ENCODE peak calls at places on chromosomes 5 and 9, in five cellular contexts. One of them, this sample, is unnamed.
A peak's percentile ranks its signal among the peaks of the same experiment; 100 is the strongest.

GRCh38 chr9:110575169-110575568 is 4.4 kb downstream of the SVEP1 start:
- DNase-seq in CD8-positive, alpha-beta T cell: no peak
- DNase-seq in right atrium auricular region: peak; percentile 63
- DNase-seq in adrenal gland: no peak
- DNase-seq in cardiac muscle cell: no peak
- DNase-seq in this sample: no peak

GRCh38 chr9:76608562-76609254 is 149.7 kb downstream of the GCNT1 start:
- DNase-seq in CD8-positive, alpha-beta T cell: no peak
- DNase-seq in right atrium auricular region: no peak
- DNase-seq in adrenal gland: no peak
- DNase-seq in cardiac muscle cell: no peak
- DNase-seq in this sample: no peak

GRCh38 chr5:167524941-167525485 is 766.4 kb upstream of the WWC1 start:
- DNase-seq in cardiac muscle cell: no peak
- DNase-seq in right atrium auricular region: no peak
- DNase-seq in CD8-positive, alpha-beta T cell: no peak
- DNase-seq in adrenal gland: no peak
- DNase-seq in this sample: no peak

GRCh38 chr5:14204785-14205321 is 61.7 kb downstream of the TRIO start:
- DNase-seq in cardiac muscle cell: no peak
- DNase-seq in adrenal gland: peak; percentile 66
- DNase-seq in CD8-positive, alpha-beta T cell: no peak
- DNase-seq in right atrium auricular region: peak; percentile 77
- DNase-seq in this sample: no peak

GRCh38 chr9:78601957-78602565 is 305.1 kb downstream of the PSAT1 start:
- DNase-seq in cardiac muscle cell: peak; percentile 43
- DNase-seq in right atrium auricular region: no peak
- DNase-seq in adrenal gland: peak; percentile 47
- DNase-seq in CD8-positive, alpha-beta T cell: no peak
- DNase-seq in this sample: no peak

GRCh38 chr5:142568271-142568995 is 117.5 kb downstream of the FGF1 start:
- DNase-seq in adrenal gland: peak; percentile 54
- DNase-seq in right atrium auricular region: no peak
- DNase-seq in cardiac muscle cell: no peak
- DNase-seq in CD8-positive, alpha-beta T cell: no peak
- DNase-seq in this sample: no peak

GRCh38 chr5:73901045-73901444 is 275.0 kb downstream of the ARHGEF28 start:
- DNase-seq in CD8-positive, alpha-beta T cell: no peak
- DNase-seq in right atrium auricular region: no peak
- DNase-seq in adrenal gland: peak; percentile 71
- DNase-seq in cardiac muscle cell: no peak
- DNase-seq in this sample: no peak

GRCh38 chr9:91943876-91944470 is 6.1 kb downstream of the ROR2 start:
- DNase-seq in right atrium auricular region: no peak
- DNase-seq in cardiac muscle cell: no peak
- DNase-seq in adrenal gland: no peak
- DNase-seq in CD8-positive, alpha-beta T cell: no peak
- DNase-seq in this sample: no peak

GRCh38 chr9:115034801-115035200 is 83.2 kb downstream of the TNC start:
- DNase-seq in CD8-positive, alpha-beta T cell: no peak
- DNase-seq in adrenal gland: no peak
- DNase-seq in cardiac muscle cell: no peak
- DNase-seq in right atrium auricular region: no peak
- DNase-seq in this sample: no peak

GRCh38 chr5:103774736-103775135 is 212.1 kb upstream of the NUDT12 start:
- DNase-seq in CD8-positive, alpha-beta T cell: no peak
- DNase-seq in cardiac muscle cell: no peak
- DNase-seq in right atrium auricular region: no peak
- DNase-seq in adrenal gland: no peak
- DNase-seq in this sample: no peak

GRCh38 chr5:82092-82491 is 9.9 kb upstream of the PLEKHG4B start:
- DNase-seq in cardiac muscle cell: peak; percentile 86
- DNase-seq in CD8-positive, alpha-beta T cell: no peak
- DNase-seq in adrenal gland: no peak
- DNase-seq in right atrium auricular region: peak; percentile 26
- DNase-seq in this sample: peak; percentile 91

GRCh38 chr5:168651654-168652053 is 72.5 kb upstream of the PANK3 start:
- DNase-seq in adrenal gland: peak; percentile 38
- DNase-seq in right atrium auricular region: peak; percentile 68
- DNase-seq in cardiac muscle cell: no peak
- DNase-seq in CD8-positive, alpha-beta T cell: no peak
- DNase-seq in this sample: no peak

GRCh38 chr5:107516452-107517184 is 154.1 kb downstream of the EFNA5 start:
- DNase-seq in CD8-positive, alpha-beta T cell: no peak
- DNase-seq in right atrium auricular region: no peak
- DNase-seq in adrenal gland: no peak
- DNase-seq in cardiac muscle cell: no peak
- DNase-seq in this sample: no peak

GRCh38 chr5:54457094-54457531 is 1.6 kb downstream of the HSPB3 start:
- DNase-seq in cardiac muscle cell: peak; percentile 94
- DNase-seq in CD8-positive, alpha-beta T cell: no peak
- DNase-seq in adrenal gland: peak; percentile 44
- DNase-seq in right atrium auricular region: no peak
- DNase-seq in this sample: no peak

GRCh38 chr5:38445374-38446028 is 110.9 kb downstream of the LIFR start:
- DNase-seq in right atrium auricular region: no peak
- DNase-seq in cardiac muscle cell: no peak
- DNase-seq in CD8-positive, alpha-beta T cell: no peak
- DNase-seq in adrenal gland: no peak
- DNase-seq in this sample: no peak

GRCh38 chr5:138760448-138761110 is 7.4 kb downstream of the CTNNA1 start:
- DNase-seq in right atrium auricular region: no peak
- DNase-seq in cardiac muscle cell: no peak
- DNase-seq in adrenal gland: peak; percentile 13
- DNase-seq in CD8-positive, alpha-beta T cell: no peak
- DNase-seq in this sample: no peak

GRCh38 chr9:113677057-113677456 is 199.1 kb upstream of the ZNF618 start:
- DNase-seq in right atrium auricular region: no peak
- DNase-seq in CD8-positive, alpha-beta T cell: no peak
- DNase-seq in adrenal gland: peak; percentile 75
- DNase-seq in cardiac muscle cell: no peak
- DNase-seq in this sample: no peak

GRCh38 chr5:172498431-172499129 is 44.3 kb upstream of the SH3PXD2B start:
- DNase-seq in cardiac muscle cell: no peak
- DNase-seq in adrenal gland: no peak
- DNase-seq in right atrium auricular region: peak; percentile 32
- DNase-seq in CD8-positive, alpha-beta T cell: no peak
- DNase-seq in this sample: no peak

GRCh38 chr9:77989437-77989836 is 42.2 kb downstream of the GNAQ start:
- DNase-seq in right atrium auricular region: no peak
- DNase-seq in adrenal gland: no peak
- DNase-seq in CD8-positive, alpha-beta T cell: no peak
- DNase-seq in cardiac muscle cell: no peak
- DNase-seq in this sample: no peak

GRCh38 chr5:41882765-41883164 is 12.5 kb upstream of the OXCT1 start:
- DNase-seq in cardiac muscle cell: no peak
- DNase-seq in adrenal gland: no peak
- DNase-seq in CD8-positive, alpha-beta T cell: no peak
- DNase-seq in right atrium auricular region: no peak
- DNase-seq in this sample: no peak

GRCh38 chr5:122170630-122171029 is 41.3 kb downstream of the ZNF474 start:
- DNase-seq in adrenal gland: no peak
- DNase-seq in cardiac muscle cell: peak; percentile 15
- DNase-seq in CD8-positive, alpha-beta T cell: no peak
- DNase-seq in right atrium auricular region: no peak
- DNase-seq in this sample: peak; percentile 76

GRCh38 chr9:123756484-123757106 is 173.3 kb downstream of the DENND1A start:
- DNase-seq in CD8-positive, alpha-beta T cell: no peak
- DNase-seq in adrenal gland: no peak
- DNase-seq in right atrium auricular region: no peak
- DNase-seq in cardiac muscle cell: peak; percentile 15
- DNase-seq in this sample: no peak

GRCh38 chr5:98772415-98773213 is 849 bp upstream of the RGMB start:
- DNase-seq in cardiac muscle cell: peak; percentile 85
- DNase-seq in adrenal gland: peak; percentile 82
- DNase-seq in CD8-positive, alpha-beta T cell: peak; percentile 57
- DNase-seq in right atrium auricular region: peak; percentile 82
- DNase-seq in this sample: peak; percentile 73
- H3K27me3 ChIP-seq in cardiac muscle cell: peaks cover 29% of the 10 kb centered on the region
- H3K27me3 ChIP-seq in adrenal gland: no peaks in the 10 kb centered on the region
- H3K27me3 ChIP-seq in CD8-positive, alpha-beta T cell: no peaks in the 10 kb centered on the region
- H3K27me3 ChIP-seq in right atrium auricular region: no peaks in the 10 kb centered on the region
- H3K27me3 ChIP-seq in this sample: peaks cover 22% of the 10 kb centered on the region

GRCh38 chr9:121499177-121499426 is 542 bp downstream of the GGTA1 start:
- DNase-seq in CD8-positive, alpha-beta T cell: no peak
- DNase-seq in cardiac muscle cell: no peak
- DNase-seq in adrenal gland: no peak
- DNase-seq in right atrium auricular region: no peak
- DNase-seq in this sample: peak; percentile 66
- H3K27me3 ChIP-seq in CD8-positive, alpha-beta T cell: peaks cover 18% of the 10 kb centered on the region
- H3K27me3 ChIP-seq in cardiac muscle cell: peaks cover 62% of the 10 kb centered on the region
- H3K27me3 ChIP-seq in adrenal gland: no peaks in the 10 kb centered on the region
- H3K27me3 ChIP-seq in right atrium auricular region: no peaks in the 10 kb centered on the region
- H3K27me3 ChIP-seq in this sample: peaks cover 38% of the 10 kb centered on the region

GRCh38 chr9:122226142-122226757 is 2.5 kb downstream of the LHX6 start:
- DNase-seq in cardiac muscle cell: peak; percentile 20
- DNase-seq in CD8-positive, alpha-beta T cell: no peak
- DNase-seq in adrenal gland: no peak
- DNase-seq in right atrium auricular region: no peak
- DNase-seq in this sample: peak; percentile 81

GRCh38 chr9:122228191-122228905 is 409 bp downstream of the LHX6 start:
- DNase-seq in right atrium auricular region: peak; percentile 47
- DNase-seq in CD8-positive, alpha-beta T cell: no peak
- DNase-seq in adrenal gland: no peak
- DNase-seq in cardiac muscle cell: peak; percentile 49
- DNase-seq in this sample: peak; percentile 80

GRCh38 chr9:122225323-122226141 is 3.2 kb downstream of the LHX6 start:
- DNase-seq in cardiac muscle cell: no peak
- DNase-seq in adrenal gland: no peak
- DNase-seq in right atrium auricular region: no peak
- DNase-seq in CD8-positive, alpha-beta T cell: no peak
- DNase-seq in this sample: peak; percentile 69

GRCh38 chr9:122227576-122227903 is 1.2 kb downstream of the LHX6 start:
- DNase-seq in right atrium auricular region: no peak
- DNase-seq in CD8-positive, alpha-beta T cell: no peak
- DNase-seq in cardiac muscle cell: no peak
- DNase-seq in adrenal gland: no peak
- DNase-seq in this sample: no peak

DNA sequence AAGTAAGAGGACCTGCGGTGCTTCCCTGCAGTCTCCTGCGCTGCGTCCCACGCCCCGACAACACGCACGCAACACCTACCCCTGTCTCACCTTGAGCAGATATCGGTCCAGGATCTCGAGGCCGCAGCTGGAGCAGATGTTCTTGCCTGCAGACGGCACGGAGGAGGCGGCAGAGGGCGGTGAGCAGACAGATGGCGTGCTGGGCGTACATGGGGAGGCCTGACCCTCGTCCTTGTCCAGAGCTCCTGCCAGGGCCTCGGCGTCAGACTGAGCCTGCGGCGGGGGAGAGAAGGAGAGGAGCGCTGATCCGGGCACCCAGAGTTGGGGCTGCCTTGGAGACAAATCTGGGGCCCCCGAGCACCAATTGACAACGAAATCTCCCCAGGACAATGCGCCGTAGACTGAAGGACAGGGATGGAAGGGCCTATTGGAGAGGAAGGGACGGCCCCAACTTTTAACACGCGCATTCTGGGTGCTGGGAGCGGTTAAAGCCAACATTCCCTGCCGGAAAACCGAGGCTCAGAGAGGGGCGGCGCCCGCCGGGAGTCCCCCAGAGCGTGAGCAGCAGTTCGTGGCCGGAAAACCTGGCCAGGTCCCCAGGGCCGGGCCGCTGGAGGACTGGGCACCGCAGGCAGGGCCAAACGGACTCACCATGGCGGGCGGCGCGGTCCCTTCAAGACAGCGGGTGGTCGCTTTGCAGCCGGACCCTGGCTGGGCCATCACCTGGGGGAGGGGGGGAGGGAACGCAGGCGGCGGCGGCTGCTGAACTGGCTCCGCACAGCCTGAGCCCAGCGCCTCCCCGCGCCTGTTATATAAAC is 1.8 kb downstream of the LHX6 start:
- DNase-seq in adrenal gland: no peak
- DNase-seq in cardiac muscle cell: peak; percentile 15
- DNase-seq in right atrium auricular region: no peak
- DNase-seq in CD8-positive, alpha-beta T cell: no peak
- DNase-seq in this sample: peak; percentile 91
- H3K27me3 ChIP-seq in adrenal gland: peaks cover 95% of the 10 kb centered on the region
- H3K27me3 ChIP-seq in cardiac muscle cell: peaks cover 100% of the 10 kb centered on the region
- H3K27me3 ChIP-seq in right atrium auricular region: peaks cover 47% of the 10 kb centered on the region
- H3K27me3 ChIP-seq in CD8-positive, alpha-beta T cell: peaks cover 8% of the 10 kb centered on the region
- H3K27me3 ChIP-seq in this sample: peaks cover 100% of the 10 kb centered on the region

GRCh38 chr9:72858089-72858912 is 94.6 kb downstream of the ALDH1A1 start:
- DNase-seq in CD8-positive, alpha-beta T cell: no peak
- DNase-seq in right atrium auricular region: no peak
- DNase-seq in cardiac muscle cell: no peak
- DNase-seq in adrenal gland: peak; percentile 92
- DNase-seq in this sample: no peak
- H3K27me3 ChIP-seq in CD8-positive, alpha-beta T cell: no peaks in the 10 kb centered on the region
- H3K27me3 ChIP-seq in right atrium auricular region: no peaks in the 10 kb centered on the region
- H3K27me3 ChIP-seq in cardiac muscle cell: no peaks in the 10 kb centered on the region
- H3K27me3 ChIP-seq in adrenal gland: no peaks in the 10 kb centered on the region
- H3K27me3 ChIP-seq in this sample: no peaks in the 10 kb centered on the region

GRCh38 chr9:37025381-37026084 is 8.5 kb downstream of the PAX5 start:
- DNase-seq in CD8-positive, alpha-beta T cell: no peak
- DNase-seq in right atrium auricular region: no peak
- DNase-seq in adrenal gland: no peak
- DNase-seq in cardiac muscle cell: no peak
- DNase-seq in this sample: peak; percentile 73
- H3K27me3 ChIP-seq in CD8-positive, alpha-beta T cell: peaks cover 72% of the 10 kb centered on the region
- H3K27me3 ChIP-seq in right atrium auricular region: peaks cover 65% of the 10 kb centered on the region
- H3K27me3 ChIP-seq in adrenal gland: peaks cover 92% of the 10 kb centered on the region
- H3K27me3 ChIP-seq in cardiac muscle cell: peaks cover 97% of the 10 kb centered on the region
- H3K27me3 ChIP-seq in this sample: peaks cover 82% of the 10 kb centered on the region

DNA sequence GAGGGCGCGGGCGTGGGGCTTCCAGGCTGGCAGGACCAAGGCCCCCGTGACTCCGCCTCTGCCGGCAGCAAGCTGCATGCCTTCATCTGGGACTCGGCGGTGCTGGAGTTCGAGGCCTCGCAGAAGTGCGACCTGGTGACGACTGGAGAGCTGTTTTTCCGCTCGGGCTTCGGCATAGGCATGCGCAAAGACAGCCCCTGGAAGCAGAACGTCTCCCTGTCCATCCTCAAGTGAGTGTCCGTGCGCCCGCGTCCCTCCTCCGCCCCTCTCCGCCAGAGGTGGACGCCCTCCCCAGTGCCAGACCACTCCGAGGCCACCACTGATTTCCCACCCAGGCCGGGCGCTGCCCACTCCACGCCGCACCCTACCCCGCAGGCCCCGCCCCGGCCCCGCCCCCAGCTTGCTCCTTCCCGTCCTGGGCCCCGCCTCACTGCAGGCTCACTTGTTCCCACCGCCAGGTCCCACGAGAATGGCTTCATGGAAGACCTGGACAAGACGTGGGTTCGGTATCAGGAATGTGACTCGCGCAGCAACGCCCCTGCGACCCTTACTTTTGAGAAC is 6.7 kb downstream of the LRRC26 start:
- DNase-seq in CD8-positive, alpha-beta T cell: no peak
- DNase-seq in cardiac muscle cell: peak; percentile 24
- DNase-seq in adrenal gland: no peak
- DNase-seq in right atrium auricular region: no peak
- DNase-seq in this sample: peak; percentile 90
- H3K27me3 ChIP-seq in CD8-positive, alpha-beta T cell: peaks cover 24% of the 10 kb centered on the region
- H3K27me3 ChIP-seq in cardiac muscle cell: peaks cover 100% of the 10 kb centered on the region
- H3K27me3 ChIP-seq in adrenal gland: peaks cover 95% of the 10 kb centered on the region
- H3K27me3 ChIP-seq in right atrium auricular region: peaks cover 87% of the 10 kb centered on the region
- H3K27me3 ChIP-seq in this sample: peaks cover 79% of the 10 kb centered on the region